ENCODE peak calls at places on chromosomes 16 and 17, in six cellular contexts. One of them, this sample, is unnamed.

GRCh38 chr17:78532922-78533640 is 44.1 kb downstream of the DNAH17 start:
- DNase-seq in choroid plexus epithelial cell: peak
- DNase-seq in fibroblast of pulmonary artery: peak
- DNase-seq in left ventricle myocardium inferior: no peak
- DNase-seq in fibroblast of mammary gland: peak
- DNase-seq in mammary epithelial cell: peak
- DNase-seq in this sample: peak

GRCh38 chr16:56662357-56663354 is 4.9 kb downstream of the MT1F start:
- DNase-seq in mammary epithelial cell: no peak
- DNase-seq in fibroblast of mammary gland: no peak
- DNase-seq in choroid plexus epithelial cell: no peak
- DNase-seq in left ventricle myocardium inferior: no peak
- DNase-seq in fibroblast of pulmonary artery: no peak
- DNase-seq in this sample: no peak

GRCh38 chr16:20612551-20613470 is 36.6 kb upstream of the ACSM2B start:
- DNase-seq in fibroblast of pulmonary artery: no peak
- DNase-seq in left ventricle myocardium inferior: peak
- DNase-seq in mammary epithelial cell: no peak
- DNase-seq in choroid plexus epithelial cell: no peak
- DNase-seq in fibroblast of mammary gland: no peak
- DNase-seq in this sample: no peak

GRCh38 chr16:78499399-78499798 is 399.9 kb downstream of the WWOX start:
- DNase-seq in fibroblast of mammary gland: no peak
- DNase-seq in mammary epithelial cell: no peak
- DNase-seq in left ventricle myocardium inferior: no peak
- DNase-seq in choroid plexus epithelial cell: no peak
- DNase-seq in fibroblast of pulmonary artery: no peak
- DNase-seq in this sample: no peak

GRCh38 chr17:76027159-76027839 is at the start of gene EVPL:
- DNase-seq in choroid plexus epithelial cell: no peak
- DNase-seq in left ventricle myocardium inferior: no peak
- DNase-seq in fibroblast of pulmonary artery: no peak
- DNase-seq in fibroblast of mammary gland: no peak
- DNase-seq in mammary epithelial cell: peak
- DNase-seq in this sample: no peak

GRCh38 chr17:62898239-62898864 is 67.7 kb upstream of the TANC2 start:
- DNase-seq in fibroblast of pulmonary artery: peak
- DNase-seq in fibroblast of mammary gland: peak
- DNase-seq in mammary epithelial cell: no peak
- DNase-seq in choroid plexus epithelial cell: peak
- DNase-seq in left ventricle myocardium inferior: peak
- DNase-seq in this sample: no peak

GRCh38 chr17:31489295-31490018 is 98.0 kb downstream of the RAB11FIP4 start:
- DNase-seq in left ventricle myocardium inferior: no peak
- DNase-seq in choroid plexus epithelial cell: no peak
- DNase-seq in mammary epithelial cell: no peak
- DNase-seq in fibroblast of mammary gland: no peak
- DNase-seq in fibroblast of pulmonary artery: no peak
- DNase-seq in this sample: no peak

GRCh38 chr16:70778901-70779309 is 22.1 kb downstream of the VAC14 start:
- DNase-seq in fibroblast of mammary gland: peak
- DNase-seq in left ventricle myocardium inferior: peak
- DNase-seq in fibroblast of pulmonary artery: peak
- DNase-seq in mammary epithelial cell: peak
- DNase-seq in choroid plexus epithelial cell: peak
- DNase-seq in this sample: peak

GRCh38 chr16:72400257-72401078 is 228.5 kb upstream of the PMFBP1 start:
- DNase-seq in left ventricle myocardium inferior: no peak
- DNase-seq in fibroblast of pulmonary artery: peak
- DNase-seq in choroid plexus epithelial cell: peak
- DNase-seq in mammary epithelial cell: peak
- DNase-seq in fibroblast of mammary gland: peak
- DNase-seq in this sample: peak

GRCh38 chr17:62064791-62065563 is at the start of gene MED13:
- DNase-seq in fibroblast of pulmonary artery: peak
- DNase-seq in choroid plexus epithelial cell: peak
- DNase-seq in fibroblast of mammary gland: peak
- DNase-seq in left ventricle myocardium inferior: peak
- DNase-seq in mammary epithelial cell: peak
- DNase-seq in this sample: peak

GRCh38 chr16:77721752-77722314 is 481 bp upstream of the NUDT7 start:
- DNase-seq in fibroblast of mammary gland: no peak
- DNase-seq in choroid plexus epithelial cell: no peak
- DNase-seq in mammary epithelial cell: no peak
- DNase-seq in left ventricle myocardium inferior: no peak
- DNase-seq in fibroblast of pulmonary artery: no peak
- DNase-seq in this sample: no peak

GRCh38 chr17:28178800-28179199 is 136.3 kb downstream of the NLK start:
- DNase-seq in mammary epithelial cell: no peak
- DNase-seq in left ventricle myocardium inferior: no peak
- DNase-seq in fibroblast of pulmonary artery: no peak
- DNase-seq in fibroblast of mammary gland: peak
- DNase-seq in choroid plexus epithelial cell: no peak
- DNase-seq in this sample: no peak

GRCh38 chr16:48330847-48331204 is 54.4 kb downstream of the SIAH1 start:
- DNase-seq in choroid plexus epithelial cell: no peak
- DNase-seq in mammary epithelial cell: no peak
- DNase-seq in fibroblast of mammary gland: no peak
- DNase-seq in fibroblast of pulmonary artery: no peak
- DNase-seq in left ventricle myocardium inferior: no peak
- DNase-seq in this sample: no peak

GRCh38 chr17:40963838-40964237 is 2.9 kb downstream of the KRT39 start:
- DNase-seq in choroid plexus epithelial cell: peak
- DNase-seq in fibroblast of mammary gland: peak
- DNase-seq in fibroblast of pulmonary artery: peak
- DNase-seq in mammary epithelial cell: peak
- DNase-seq in left ventricle myocardium inferior: no peak
- DNase-seq in this sample: no peak

GRCh38 chr17:44792276-44792675 is 33.5 kb downstream of the ADAM11 start:
- DNase-seq in left ventricle myocardium inferior: no peak
- DNase-seq in fibroblast of mammary gland: peak
- DNase-seq in fibroblast of pulmonary artery: peak
- DNase-seq in choroid plexus epithelial cell: peak
- DNase-seq in mammary epithelial cell: peak
- DNase-seq in this sample: peak

GRCh38 chr17:7097940-7098339 is 16.7 kb downstream of the ASGR2 start:
- DNase-seq in fibroblast of pulmonary artery: no peak
- DNase-seq in choroid plexus epithelial cell: peak
- DNase-seq in left ventricle myocardium inferior: no peak
- DNase-seq in fibroblast of mammary gland: no peak
- DNase-seq in mammary epithelial cell: no peak
- DNase-seq in this sample: no peak

GRCh38 chr16:85984947-85985451 is 86.0 kb downstream of the IRF8 start:
- DNase-seq in fibroblast of mammary gland: no peak
- DNase-seq in mammary epithelial cell: no peak
- DNase-seq in choroid plexus epithelial cell: no peak
- DNase-seq in fibroblast of pulmonary artery: no peak
- DNase-seq in left ventricle myocardium inferior: no peak
- DNase-seq in this sample: no peak

GRCh38 chr17:20189322-20189721 is 180.2 kb downstream of the SPECC1 start:
- DNase-seq in left ventricle myocardium inferior: no peak
- DNase-seq in fibroblast of pulmonary artery: peak
- DNase-seq in mammary epithelial cell: peak
- DNase-seq in fibroblast of mammary gland: peak
- DNase-seq in choroid plexus epithelial cell: no peak
- DNase-seq in this sample: peak

GRCh38 chr17:9475259-9475658 is 100.4 kb downstream of the STX8 start:
- DNase-seq in fibroblast of mammary gland: no peak
- DNase-seq in left ventricle myocardium inferior: no peak
- DNase-seq in choroid plexus epithelial cell: no peak
- DNase-seq in fibroblast of pulmonary artery: peak
- DNase-seq in mammary epithelial cell: no peak
- DNase-seq in this sample: no peak

GRCh38 chr16:88824256-88825077 is 12.7 kb upstream of the APRT start:
- DNase-seq in fibroblast of mammary gland: no peak
- DNase-seq in mammary epithelial cell: no peak
- DNase-seq in fibroblast of pulmonary artery: no peak
- DNase-seq in choroid plexus epithelial cell: no peak
- DNase-seq in left ventricle myocardium inferior: no peak
- DNase-seq in this sample: no peak

GRCh38 chr17:5769936-5770335 is 185.6 kb upstream of the NLRP1 start:
- DNase-seq in mammary epithelial cell: no peak
- DNase-seq in choroid plexus epithelial cell: no peak
- DNase-seq in fibroblast of pulmonary artery: no peak
- DNase-seq in fibroblast of mammary gland: no peak
- DNase-seq in left ventricle myocardium inferior: no peak
- DNase-seq in this sample: peak

GRCh38 chr16:47876494-47876893 is 279.3 kb downstream of the ABCC12 start:
- DNase-seq in left ventricle myocardium inferior: no peak
- DNase-seq in mammary epithelial cell: no peak
- DNase-seq in choroid plexus epithelial cell: no peak
- DNase-seq in fibroblast of pulmonary artery: no peak
- DNase-seq in fibroblast of mammary gland: no peak
- DNase-seq in this sample: no peak

GRCh38 chr17:74779948-74780400 is 3.8 kb upstream of the NAT9 start:
- DNase-seq in mammary epithelial cell: no peak
- DNase-seq in left ventricle myocardium inferior: peak
- DNase-seq in choroid plexus epithelial cell: no peak
- DNase-seq in fibroblast of mammary gland: no peak
- DNase-seq in fibroblast of pulmonary artery: no peak
- DNase-seq in this sample: no peak

GRCh38 chr16:10987361-10988163 is 43.2 kb downstream of the CLEC16A start:
- DNase-seq in left ventricle myocardium inferior: no peak
- DNase-seq in fibroblast of pulmonary artery: no peak
- DNase-seq in fibroblast of mammary gland: no peak
- DNase-seq in mammary epithelial cell: peak
- DNase-seq in choroid plexus epithelial cell: no peak
- DNase-seq in this sample: no peak

GRCh38 chr16:64250866-64251265 is 871.0 kb downstream of the CDH11 start:
- DNase-seq in choroid plexus epithelial cell: peak
- DNase-seq in left ventricle myocardium inferior: peak
- DNase-seq in mammary epithelial cell: no peak
- DNase-seq in fibroblast of mammary gland: peak
- DNase-seq in fibroblast of pulmonary artery: peak
- DNase-seq in this sample: peak

GRCh38 chr17:71399649-71400048 is 721.2 kb upstream of the SOX9 start:
- DNase-seq in choroid plexus epithelial cell: no peak
- DNase-seq in fibroblast of pulmonary artery: no peak
- DNase-seq in mammary epithelial cell: no peak
- DNase-seq in fibroblast of mammary gland: no peak
- DNase-seq in left ventricle myocardium inferior: no peak
- DNase-seq in this sample: no peak

GRCh38 chr16:69836252-69836651 is 74.1 kb downstream of the WWP2 start:
- DNase-seq in mammary epithelial cell: no peak
- DNase-seq in left ventricle myocardium inferior: no peak
- DNase-seq in fibroblast of mammary gland: no peak
- DNase-seq in choroid plexus epithelial cell: no peak
- DNase-seq in fibroblast of pulmonary artery: no peak
- DNase-seq in this sample: no peak

GRCh38 chr17:59160203-59161025 is 4.9 kb downstream of the PRR11 start:
- DNase-seq in left ventricle myocardium inferior: no peak
- DNase-seq in choroid plexus epithelial cell: peak
- DNase-seq in mammary epithelial cell: no peak
- DNase-seq in fibroblast of mammary gland: no peak
- DNase-seq in fibroblast of pulmonary artery: peak
- DNase-seq in this sample: no peak

GRCh38 chr17:37081287-37081686 is 132.5 kb downstream of the AATF start:
- DNase-seq in choroid plexus epithelial cell: peak
- DNase-seq in fibroblast of mammary gland: no peak
- DNase-seq in mammary epithelial cell: no peak
- DNase-seq in left ventricle myocardium inferior: no peak
- DNase-seq in fibroblast of pulmonary artery: peak
- DNase-seq in this sample: no peak

GRCh38 chr17:49977463-49978389 is 8.7 kb downstream of the DLX4 start:
- DNase-seq in left ventricle myocardium inferior: no peak
- DNase-seq in choroid plexus epithelial cell: no peak
- DNase-seq in fibroblast of mammary gland: no peak
- DNase-seq in fibroblast of pulmonary artery: no peak
- DNase-seq in mammary epithelial cell: no peak
- DNase-seq in this sample: no peak
- TF ChIP-seq CTCF in left ventricle myocardium inferior: no peak
- TF ChIP-seq CTCF in choroid plexus epithelial cell: no peak
- TF ChIP-seq CTCF in fibroblast of mammary gland: no peak
- TF ChIP-seq CTCF in fibroblast of pulmonary artery: no peak
- TF ChIP-seq CTCF in mammary epithelial cell: no peak
- TF ChIP-seq CTCF in this sample: no peak

GRCh38 chr16:84605339-84605848 is 12.5 kb downstream of the COTL1 start:
- DNase-seq in mammary epithelial cell: no peak
- DNase-seq in fibroblast of mammary gland: no peak
- DNase-seq in left ventricle myocardium inferior: no peak
- DNase-seq in fibroblast of pulmonary artery: no peak
- DNase-seq in choroid plexus epithelial cell: peak
- DNase-seq in this sample: no peak

GRCh38 chr16:84606081-84606875 is 11.6 kb downstream of the COTL1 start:
- DNase-seq in mammary epithelial cell: no peak
- DNase-seq in fibroblast of mammary gland: no peak
- DNase-seq in left ventricle myocardium inferior: no peak
- DNase-seq in fibroblast of pulmonary artery: no peak
- DNase-seq in choroid plexus epithelial cell: no peak
- DNase-seq in this sample: no peak

GRCh38 chr16:84604477-84605013 is 13.3 kb downstream of the COTL1 start:
- DNase-seq in fibroblast of pulmonary artery: no peak
- DNase-seq in fibroblast of mammary gland: no peak
- DNase-seq in choroid plexus epithelial cell: peak
- DNase-seq in mammary epithelial cell: no peak
- DNase-seq in left ventricle myocardium inferior: no peak
- DNase-seq in this sample: no peak

GRCh38 chr16:84600343-84601229 is 17.3 kb downstream of the COTL1 start:
- DNase-seq in fibroblast of mammary gland: no peak
- DNase-seq in mammary epithelial cell: no peak
- DNase-seq in choroid plexus epithelial cell: peak
- DNase-seq in fibroblast of pulmonary artery: no peak
- DNase-seq in left ventricle myocardium inferior: no peak
- DNase-seq in this sample: peak

GRCh38 chr16:84603115-84603816 is 14.6 kb downstream of the COTL1 start:
- DNase-seq in left ventricle myocardium inferior: peak
- DNase-seq in fibroblast of pulmonary artery: peak
- DNase-seq in mammary epithelial cell: peak
- DNase-seq in fibroblast of mammary gland: peak
- DNase-seq in choroid plexus epithelial cell: peak
- DNase-seq in this sample: peak
- H3K4me3 ChIP-seq in left ventricle myocardium inferior: no peak
- H3K4me3 ChIP-seq in fibroblast of pulmonary artery: peak
- H3K4me3 ChIP-seq in mammary epithelial cell: no peak
- H3K4me3 ChIP-seq in fibroblast of mammary gland: peak
- H3K4me3 ChIP-seq in choroid plexus epithelial cell: peak
- H3K4me3 ChIP-seq in this sample: no peak

DNA sequence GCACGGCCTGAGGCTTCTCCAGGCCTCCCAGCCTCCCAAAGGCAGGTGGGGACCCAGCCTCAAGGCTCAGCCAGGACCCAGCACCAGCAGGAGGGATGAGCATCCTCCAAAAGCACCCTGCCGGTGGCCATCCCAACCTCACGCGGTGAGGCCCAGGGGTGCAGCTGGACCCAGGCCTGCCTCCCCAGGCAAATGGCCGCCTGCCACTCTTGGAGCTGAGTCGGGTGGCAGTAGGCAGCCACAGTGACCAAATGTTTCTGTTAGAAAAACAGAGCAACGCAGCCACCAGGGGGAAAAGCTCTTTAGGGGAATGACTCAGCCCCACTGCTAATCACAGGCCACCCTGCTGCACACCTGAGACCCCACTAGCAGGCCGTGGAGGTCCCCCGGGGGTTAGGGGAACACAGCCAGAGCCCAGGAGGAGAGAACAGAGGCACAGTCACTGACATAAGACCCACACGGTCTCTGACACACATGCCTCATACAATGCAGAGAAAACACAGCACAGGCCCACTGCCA is 12.5 kb downstream of the BCAR1 start:
- DNase-seq in left ventricle myocardium inferior: no peak
- DNase-seq in choroid plexus epithelial cell: no peak
- DNase-seq in mammary epithelial cell: no peak
- DNase-seq in fibroblast of mammary gland: peak
- DNase-seq in fibroblast of pulmonary artery: no peak
- DNase-seq in this sample: no peak
- TF ChIP-seq CTCF in left ventricle myocardium inferior: peak
- TF ChIP-seq CTCF in choroid plexus epithelial cell: peak
- TF ChIP-seq CTCF in mammary epithelial cell: peak
- TF ChIP-seq CTCF in fibroblast of mammary gland: no peak
- TF ChIP-seq CTCF in fibroblast of pulmonary artery: peak
- TF ChIP-seq CTCF in this sample: peak

GRCh38 chr17:43213545-43213944 is 1.9 kb downstream of the TMEM106A start:
- DNase-seq in choroid plexus epithelial cell: no peak
- DNase-seq in left ventricle myocardium inferior: no peak
- DNase-seq in mammary epithelial cell: no peak
- DNase-seq in fibroblast of pulmonary artery: no peak
- DNase-seq in fibroblast of mammary gland: no peak
- DNase-seq in this sample: no peak
- H3K4me3 ChIP-seq in choroid plexus epithelial cell: no peak
- H3K4me3 ChIP-seq in left ventricle myocardium inferior: no peak
- H3K4me3 ChIP-seq in mammary epithelial cell: no peak
- H3K4me3 ChIP-seq in fibroblast of pulmonary artery: no peak
- H3K4me3 ChIP-seq in fibroblast of mammary gland: no peak
- H3K4me3 ChIP-seq in this sample: no peak